ENCODE peak calls at places on chromosomes 16 and 17, in nine cellular contexts. One of them, this sample, is unnamed. For H3K4me1, the result is how much of the 10 kb centered on the place peaks cover.

GRCh38 chr17:76382803-76383644 is 1.4 kb upstream of the SPHK1 start:
- DNase-seq in A549: peak
- DNase-seq in PC-3: peak
- DNase-seq in neural progenitor cell: peak
- DNase-seq in CD8-positive, alpha-beta T cell: peak
- DNase-seq in breast epithelium: no peak
- DNase-seq in stomach: peak
- DNase-seq in fibroblast of lung: peak
- DNase-seq in tibial artery: no peak
- DNase-seq in this sample: peak

GRCh38 chr17:65013613-65014391 is 42.7 kb downstream of the GNA13 start:
- DNase-seq in A549: no peak
- DNase-seq in PC-3: peak
- DNase-seq in neural progenitor cell: no peak
- DNase-seq in CD8-positive, alpha-beta T cell: no peak
- DNase-seq in breast epithelium: no peak
- DNase-seq in stomach: no peak
- DNase-seq in fibroblast of lung: peak
- DNase-seq in tibial artery: no peak
- DNase-seq in this sample: no peak

GRCh38 chr16:81885976-81886586 is 107.0 kb downstream of the PLCG2 start:
- DNase-seq in A549: peak
- DNase-seq in PC-3: peak
- DNase-seq in neural progenitor cell: peak
- DNase-seq in CD8-positive, alpha-beta T cell: no peak
- DNase-seq in breast epithelium: no peak
- DNase-seq in stomach: no peak
- DNase-seq in fibroblast of lung: peak
- DNase-seq in tibial artery: no peak
- DNase-seq in this sample: peak

GRCh38 chr16:85911531-85911930 is 12.6 kb downstream of the IRF8 start:
- DNase-seq in A549: no peak
- DNase-seq in PC-3: no peak
- DNase-seq in neural progenitor cell: no peak
- DNase-seq in CD8-positive, alpha-beta T cell: no peak
- DNase-seq in breast epithelium: no peak
- DNase-seq in stomach: no peak
- DNase-seq in fibroblast of lung: no peak
- DNase-seq in tibial artery: no peak
- DNase-seq in this sample: no peak

GRCh38 chr17:45940826-45941225 is 46.5 kb downstream of the MAPT start:
- DNase-seq in A549: no peak
- DNase-seq in PC-3: no peak
- DNase-seq in neural progenitor cell: no peak
- DNase-seq in CD8-positive, alpha-beta T cell: no peak
- DNase-seq in breast epithelium: peak
- DNase-seq in stomach: peak
- DNase-seq in fibroblast of lung: no peak
- DNase-seq in tibial artery: peak
- DNase-seq in this sample: no peak

GRCh38 chr16:69691980-69692911 is 34.1 kb downstream of the NQO1 start:
- DNase-seq in A549: no peak
- DNase-seq in PC-3: no peak
- DNase-seq in neural progenitor cell: no peak
- DNase-seq in CD8-positive, alpha-beta T cell: no peak
- DNase-seq in breast epithelium: no peak
- DNase-seq in stomach: no peak
- DNase-seq in fibroblast of lung: no peak
- DNase-seq in tibial artery: no peak
- DNase-seq in this sample: no peak

GRCh38 chr17:7296189-7296861 is 1.9 kb upstream of the YBX2 start:
- DNase-seq in A549: peak
- DNase-seq in PC-3: peak
- DNase-seq in neural progenitor cell: peak
- DNase-seq in CD8-positive, alpha-beta T cell: peak
- DNase-seq in breast epithelium: peak
- DNase-seq in stomach: peak
- DNase-seq in fibroblast of lung: peak
- DNase-seq in tibial artery: peak
- DNase-seq in this sample: peak

GRCh38 chr17:78442648-78443128 is 64.2 kb downstream of the PGS1 start:
- DNase-seq in A549: no peak
- DNase-seq in PC-3: no peak
- DNase-seq in neural progenitor cell: no peak
- DNase-seq in CD8-positive, alpha-beta T cell: no peak
- DNase-seq in breast epithelium: no peak
- DNase-seq in stomach: peak
- DNase-seq in fibroblast of lung: peak
- DNase-seq in tibial artery: peak
- DNase-seq in this sample: no peak

GRCh38 chr16:17556276-17557052 is 85.7 kb upstream of the XYLT1 start:
- DNase-seq in A549: peak
- DNase-seq in PC-3: peak
- DNase-seq in neural progenitor cell: peak
- DNase-seq in CD8-positive, alpha-beta T cell: no peak
- DNase-seq in breast epithelium: no peak
- DNase-seq in stomach: no peak
- DNase-seq in fibroblast of lung: peak
- DNase-seq in tibial artery: no peak
- DNase-seq in this sample: no peak

GRCh38 chr17:81083125-81083765 is 48.3 kb downstream of the BAIAP2 start:
- DNase-seq in A549: no peak
- DNase-seq in PC-3: no peak
- DNase-seq in neural progenitor cell: no peak
- DNase-seq in CD8-positive, alpha-beta T cell: no peak
- DNase-seq in breast epithelium: peak
- DNase-seq in stomach: peak
- DNase-seq in fibroblast of lung: peak
- DNase-seq in tibial artery: no peak
- DNase-seq in this sample: peak

GRCh38 chr17:81085420-81085911 is 50.5 kb downstream of the BAIAP2 start:
- DNase-seq in A549: no peak
- DNase-seq in PC-3: no peak
- DNase-seq in neural progenitor cell: no peak
- DNase-seq in CD8-positive, alpha-beta T cell: no peak
- DNase-seq in breast epithelium: no peak
- DNase-seq in stomach: peak
- DNase-seq in fibroblast of lung: no peak
- DNase-seq in tibial artery: no peak
- DNase-seq in this sample: no peak

GRCh38 chr17:81086789-81087551 is 52.0 kb downstream of the BAIAP2 start:
- DNase-seq in A549: no peak
- DNase-seq in PC-3: no peak
- DNase-seq in neural progenitor cell: no peak
- DNase-seq in CD8-positive, alpha-beta T cell: no peak
- DNase-seq in breast epithelium: no peak
- DNase-seq in stomach: peak
- DNase-seq in fibroblast of lung: no peak
- DNase-seq in tibial artery: no peak
- DNase-seq in this sample: no peak

GRCh38 chr17:81082177-81083073 is 47.5 kb downstream of the BAIAP2 start:
- DNase-seq in A549: no peak
- DNase-seq in PC-3: no peak
- DNase-seq in neural progenitor cell: no peak
- DNase-seq in CD8-positive, alpha-beta T cell: no peak
- DNase-seq in breast epithelium: peak
- DNase-seq in stomach: peak
- DNase-seq in fibroblast of lung: no peak
- DNase-seq in tibial artery: no peak
- DNase-seq in this sample: no peak

DNA sequence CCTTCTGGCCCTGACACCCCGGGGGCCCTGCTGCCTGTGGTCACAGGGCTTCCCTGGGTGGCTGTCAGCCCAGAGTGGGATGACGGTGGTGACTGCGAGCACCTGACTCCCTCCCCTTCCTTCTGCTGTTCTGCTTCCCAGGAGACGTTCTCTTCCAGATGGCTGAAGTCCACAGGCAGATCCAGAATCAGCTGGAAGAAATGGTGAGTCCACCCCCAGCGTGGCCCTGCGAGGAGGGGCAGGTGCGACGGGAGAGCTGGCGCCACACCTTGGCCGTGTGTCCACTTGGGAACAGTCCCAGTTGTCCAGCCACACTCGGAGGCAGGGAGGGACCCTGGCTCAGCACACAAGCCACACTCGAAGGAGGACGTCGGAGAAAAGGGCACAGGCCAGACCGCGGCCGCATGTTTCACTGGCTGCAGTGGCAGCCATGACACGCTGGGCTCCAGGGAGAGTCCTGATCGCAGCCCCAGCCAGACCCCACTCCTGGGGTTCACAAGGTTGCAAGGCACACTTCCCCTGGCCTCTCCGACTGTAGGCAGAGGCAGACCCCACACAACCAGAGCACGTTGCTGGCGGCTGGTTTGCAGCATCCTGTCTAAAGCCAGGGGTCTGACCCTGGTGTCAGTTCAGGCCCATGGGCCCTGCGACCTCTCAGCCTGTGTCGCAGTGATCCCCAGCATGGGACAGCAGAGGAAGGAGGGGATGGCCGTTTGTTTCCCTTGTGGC is 49.9 kb downstream of the BAIAP2 start:
- DNase-seq in A549: no peak
- DNase-seq in PC-3: no peak
- DNase-seq in neural progenitor cell: no peak
- DNase-seq in CD8-positive, alpha-beta T cell: no peak
- DNase-seq in breast epithelium: no peak
- DNase-seq in stomach: peak
- DNase-seq in fibroblast of lung: no peak
- DNase-seq in tibial artery: no peak
- DNase-seq in this sample: no peak
- H3K4me1 ChIP-seq in A549: under half
- H3K4me1 ChIP-seq in PC-3: under half
- H3K4me1 ChIP-seq in neural progenitor cell: under half
- H3K4me1 ChIP-seq in CD8-positive, alpha-beta T cell: under half
- H3K4me1 ChIP-seq in breast epithelium: under half
- H3K4me1 ChIP-seq in stomach: half or more
- H3K4me1 ChIP-seq in fibroblast of lung: under half
- H3K4me1 ChIP-seq in tibial artery: under half
- H3K4me1 ChIP-seq in this sample: under half

GRCh38 chr17:49616546-49617205 is 41.0 kb downstream of the NXPH3 start:
- DNase-seq in A549: no peak
- DNase-seq in PC-3: no peak
- DNase-seq in neural progenitor cell: no peak
- DNase-seq in CD8-positive, alpha-beta T cell: no peak
- DNase-seq in breast epithelium: peak
- DNase-seq in stomach: peak
- DNase-seq in fibroblast of lung: peak
- DNase-seq in tibial artery: peak
- DNase-seq in this sample: no peak

GRCh38 chr17:49618112-49618611 is 42.5 kb downstream of the NXPH3 start:
- DNase-seq in A549: no peak
- DNase-seq in PC-3: no peak
- DNase-seq in neural progenitor cell: no peak
- DNase-seq in CD8-positive, alpha-beta T cell: no peak
- DNase-seq in breast epithelium: no peak
- DNase-seq in stomach: no peak
- DNase-seq in fibroblast of lung: no peak
- DNase-seq in tibial artery: no peak
- DNase-seq in this sample: no peak

GRCh38 chr17:49612721-49613120 is 37.0 kb downstream of the NXPH3 start:
- DNase-seq in A549: no peak
- DNase-seq in PC-3: no peak
- DNase-seq in neural progenitor cell: no peak
- DNase-seq in CD8-positive, alpha-beta T cell: no peak
- DNase-seq in breast epithelium: no peak
- DNase-seq in stomach: no peak
- DNase-seq in fibroblast of lung: no peak
- DNase-seq in tibial artery: no peak
- DNase-seq in this sample: no peak

GRCh38 chr17:49610883-49611584 is 35.4 kb downstream of the NXPH3 start:
- DNase-seq in A549: no peak
- DNase-seq in PC-3: no peak
- DNase-seq in neural progenitor cell: no peak
- DNase-seq in CD8-positive, alpha-beta T cell: no peak
- DNase-seq in breast epithelium: no peak
- DNase-seq in stomach: no peak
- DNase-seq in fibroblast of lung: no peak
- DNase-seq in tibial artery: no peak
- DNase-seq in this sample: no peak

DNA sequence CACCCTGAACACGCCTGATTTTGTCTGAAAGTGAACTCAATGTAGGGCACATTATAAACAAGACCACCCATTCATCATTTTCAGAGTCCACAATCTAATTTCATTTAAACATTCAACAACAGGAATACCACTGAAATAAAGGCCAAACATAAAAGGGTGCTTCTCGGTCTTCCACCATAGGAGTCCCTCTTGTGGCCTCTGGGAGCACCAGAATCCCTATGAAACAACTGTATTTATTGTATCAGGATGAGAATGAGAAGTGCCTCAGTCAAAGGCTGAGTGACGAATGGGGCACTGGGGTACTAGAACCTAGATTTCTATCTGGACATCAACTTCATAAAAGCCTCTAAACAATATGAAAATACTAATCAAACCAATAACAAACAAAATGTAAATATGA is 40.4 kb downstream of the NXPH3 start:
- DNase-seq in A549: peak
- DNase-seq in PC-3: peak
- DNase-seq in neural progenitor cell: peak
- DNase-seq in CD8-positive, alpha-beta T cell: no peak
- DNase-seq in breast epithelium: no peak
- DNase-seq in stomach: no peak
- DNase-seq in fibroblast of lung: no peak
- DNase-seq in tibial artery: no peak
- DNase-seq in this sample: no peak
- TF ChIP-seq CTCF in A549: no peak
- TF ChIP-seq CTCF in PC-3: peak
- TF ChIP-seq CTCF in neural progenitor cell: peak
- TF ChIP-seq CTCF in CD8-positive, alpha-beta T cell: no peak
- TF ChIP-seq CTCF in breast epithelium: peak
- TF ChIP-seq CTCF in stomach: no peak
- TF ChIP-seq CTCF in fibroblast of lung: peak
- TF ChIP-seq CTCF in tibial artery: peak
- TF ChIP-seq CTCF in this sample: peak

GRCh38 chr17:39863918-39864746 is at the start of gene IKZF3:
- DNase-seq in A549: peak
- DNase-seq in PC-3: peak
- DNase-seq in neural progenitor cell: peak
- DNase-seq in CD8-positive, alpha-beta T cell: peak
- DNase-seq in breast epithelium: peak
- DNase-seq in stomach: peak
- DNase-seq in fibroblast of lung: peak
- DNase-seq in tibial artery: peak
- DNase-seq in this sample: peak
- H3K4me3 ChIP-seq in A549: peak
- H3K4me3 ChIP-seq in PC-3: peak
- H3K4me3 ChIP-seq in neural progenitor cell: no peak
- H3K4me3 ChIP-seq in CD8-positive, alpha-beta T cell: peak
- H3K4me3 ChIP-seq in breast epithelium: peak
- H3K4me3 ChIP-seq in stomach: peak
- H3K4me3 ChIP-seq in fibroblast of lung: no peak
- H3K4me3 ChIP-seq in tibial artery: no peak
- H3K4me3 ChIP-seq in this sample: no peak

DNA sequence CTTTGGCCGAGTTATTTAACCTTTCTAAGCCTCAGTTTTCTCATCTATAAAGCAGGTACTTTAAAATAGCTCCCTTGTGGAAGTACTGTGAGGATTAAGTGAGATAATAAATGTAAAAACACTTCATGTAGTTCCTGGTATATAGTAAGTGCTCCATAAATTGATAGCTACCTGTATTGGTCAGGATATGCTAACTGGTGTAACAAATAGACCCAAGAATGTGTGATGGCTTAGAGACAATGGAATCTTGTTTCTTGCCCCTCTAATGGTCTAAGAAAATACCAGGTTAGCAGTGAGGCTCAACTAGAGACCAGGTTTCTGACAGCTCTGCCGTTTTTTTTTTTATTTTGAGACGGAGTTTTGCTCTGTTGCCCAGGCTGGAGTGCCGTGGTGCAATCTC is 29.8 kb downstream of the CCR7 start:
- DNase-seq in A549: no peak
- DNase-seq in PC-3: no peak
- DNase-seq in neural progenitor cell: no peak
- DNase-seq in CD8-positive, alpha-beta T cell: no peak
- DNase-seq in breast epithelium: no peak
- DNase-seq in stomach: no peak
- DNase-seq in fibroblast of lung: no peak
- DNase-seq in tibial artery: no peak
- DNase-seq in this sample: no peak
- H3K4me1 ChIP-seq in A549: half or more
- H3K4me1 ChIP-seq in PC-3: under half
- H3K4me1 ChIP-seq in neural progenitor cell: under half
- H3K4me1 ChIP-seq in CD8-positive, alpha-beta T cell: half or more
- H3K4me1 ChIP-seq in breast epithelium: under half
- H3K4me1 ChIP-seq in stomach: half or more
- H3K4me1 ChIP-seq in fibroblast of lung: under half
- H3K4me1 ChIP-seq in tibial artery: half or more
- H3K4me1 ChIP-seq in this sample: under half

This sample was measured in BE2C.